ENCODE peak calls at places on chromosomes 3 and 15, in four cellular contexts. D is thoracic aorta, I is uterus, H is DND-41. L is an unnamed sample.

GRCh38 chr3:160016972-160017371 is 28.3 kb downstream of the IL12A start:
- DNase-seq in D (no peak), I (no peak), H (no peak), L (no peak)

GRCh38 chr3:141789281-141789680 is 26.1 kb downstream of the GRK7 start:
- DNase-seq in D (no peak), I (no peak), H (no peak), L (no peak)

GRCh38 chr3:12196684-12197083 is 38.0 kb upstream of the TIMP4 start:
- DNase-seq in D (no peak), I (no peak), H (no peak), L (no peak)

GRCh38 chr3:171281256-171281655 is 178.9 kb downstream of the TNIK start:
- DNase-seq in D (no peak), I (no peak), H (no peak), L (no peak)

GRCh38 chr3:72896996-72897757 is 9.3 kb downstream of the GXYLT2 start:
- DNase-seq in D (no peak), I (no peak), H (no peak), L (no peak)

GRCh38 chr15:81955709-81956108 is 90.1 kb downstream of the MEX3B start:
- DNase-seq in D (no peak), I (no peak), H (no peak), L (no peak)

GRCh38 chr3:49327485-49327884 is 12.4 kb downstream of the USP4 start:
- DNase-seq in D (no peak), I (no peak), H (no peak), L (no peak)

GRCh38 chr15:50012790-50013189 is 106.2 kb downstream of the ATP8B4 start:
- DNase-seq in D (no peak), I (no peak), H (no peak), L (no peak)

GRCh38 chr15:100786901-100787566 is 92.6 kb upstream of the ALDH1A3 start:
- DNase-seq in D (no peak), I (no peak), H (no peak), L (no peak)

GRCh38 chr15:77002954-77003912 is 8.3 kb downstream of the PSTPIP1 start:
- DNase-seq in D (no peak), I (no peak), H (peak; percentile 39), L (peak; percentile 52)

GRCh38 chr15:81825136-81825535 is 220.7 kb downstream of the MEX3B start:
- DNase-seq in D (no peak), I (no peak), H (no peak), L (no peak)

GRCh38 chr3:18423401-18424212 is 1.5 kb downstream of the SATB1 start:
- DNase-seq in D (no peak), I (peak; percentile 47), H (peak; percentile 58), L (peak; percentile 36)

GRCh38 chr15:40937762-40938529 is 8.8 kb downstream of the DLL4 start:
- DNase-seq in D (no peak), I (no peak), H (no peak), L (no peak)

GRCh38 chr15:90201150-90201943 is at the start of gene SEMA4B:
- DNase-seq in D (no peak), I (peak; percentile 58), H (peak; percentile 76), L (peak; percentile 77)

GRCh38 chr3:34207826-34208225 is 409.4 kb downstream of the PDCD6IP start:
- DNase-seq in D (no peak), I (no peak), H (no peak), L (no peak)

GRCh38 chr15:58065011-58065444 is 483 bp downstream of the ALDH1A2 start:
- DNase-seq in D (no peak), I (peak; percentile 44), H (no peak), L (peak; percentile 30)

GRCh38 chr3:179971280-179971679 is 65.5 kb downstream of the PEX5L start:
- DNase-seq in D (no peak), I (no peak), H (no peak), L (no peak)

GRCh38 chr3:119428538-119428937 is 34.9 kb downstream of the TMEM39A start:
- DNase-seq in D (no peak), I (no peak), H (no peak), L (no peak)

GRCh38 chr3:13548696-13549512 is at the start of gene FBLN2:
- DNase-seq in D (no peak), I (no peak), H (no peak), L (peak; percentile 72)

GRCh38 chr15:73403171-73403570 is 34.4 kb upstream of the HCN4 start:
- DNase-seq in D (no peak), I (no peak), H (no peak), L (no peak)

GRCh38 chr3:181719298-181719859 is 7.7 kb downstream of the SOX2 start:
- DNase-seq in D (no peak), I (no peak), H (no peak), L (no peak)

GRCh38 chr3:128112406-128112968 is 11.1 kb downstream of the RUVBL1 start:
- DNase-seq in D (no peak), I (no peak), H (no peak), L (no peak)

GRCh38 chr15:86634992-86635608 is 555.4 kb downstream of the AGBL1 start:
- DNase-seq in D (no peak), I (no peak), H (no peak), L (no peak)

DNA sequence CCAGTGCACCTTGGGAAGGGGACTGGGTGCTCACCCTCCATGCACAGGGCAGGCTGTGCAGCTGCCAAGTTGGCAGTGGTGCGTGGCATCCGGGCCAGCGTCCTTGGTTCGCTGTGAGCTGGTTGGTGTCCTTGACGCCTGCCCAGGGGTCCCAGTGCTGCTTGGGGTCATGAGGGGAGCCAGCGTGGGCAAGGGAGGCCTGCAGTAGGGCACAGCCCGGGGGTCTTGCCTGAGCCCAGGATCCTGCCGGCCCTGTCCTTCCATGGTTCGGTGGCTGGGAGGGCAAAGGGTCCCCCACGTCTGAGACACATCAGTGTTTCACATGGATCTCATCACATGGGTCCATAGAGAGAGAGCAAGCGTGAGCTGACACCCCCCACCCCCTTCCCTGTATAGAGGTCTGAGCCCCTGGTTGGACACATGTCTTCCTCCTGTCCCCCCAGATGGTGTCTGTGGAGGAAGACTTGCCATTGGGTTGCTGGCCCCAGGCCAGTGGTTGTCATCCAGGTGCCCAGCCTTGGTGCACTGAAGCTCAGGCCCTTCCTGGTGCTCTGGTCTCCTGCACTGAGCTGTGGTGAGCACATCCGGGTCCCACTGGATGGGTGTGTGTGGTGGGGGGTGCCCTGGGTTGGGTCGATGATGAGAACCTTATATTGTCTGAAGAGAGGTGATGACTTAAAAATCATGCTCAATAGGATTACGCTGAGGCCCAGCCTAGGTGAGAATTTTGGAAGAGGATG is 232.3 kb downstream of the SNRPN start:
- DNase-seq in D (no peak), I (no peak), H (no peak), L (no peak)
- H3K9me3 ChIP-seq in D (peaks cover 5% of the 10 kb centered on the region), I (no peaks in the 10 kb centered on the region), H (peaks cover 37% of the 10 kb centered on the region), L (peaks cover 3% of the 10 kb centered on the region)

GRCh38 chr3:149895807-149896206 is 74.9 kb downstream of the PFN2 start:
- DNase-seq in D (no peak), I (no peak), H (no peak), L (no peak)
- H3K4me1 ChIP-seq in D (peaks cover 72% of the 10 kb centered on the region), I (no peaks in the 10 kb centered on the region), H (no peaks in the 10 kb centered on the region), L (peaks cover 59% of the 10 kb centered on the region)

GRCh38 chr15:60673918-60674558 is 195.1 kb upstream of the ICE2 start:
- DNase-seq in D (peak; percentile 41), I (peak; percentile 84), H (no peak), L (no peak)

GRCh38 chr15:60669351-60669750 is 190.4 kb upstream of the ICE2 start:
- DNase-seq in D (no peak), I (no peak), H (no peak), L (no peak)

GRCh38 chr15:60673156-60673555 is 194.2 kb upstream of the ICE2 start:
- DNase-seq in D (no peak), I (no peak), H (no peak), L (no peak)

GRCh38 chr15:60674704-60675405 is 195.9 kb upstream of the ICE2 start:
- DNase-seq in D (no peak), I (no peak), H (no peak), L (no peak)

DNA sequence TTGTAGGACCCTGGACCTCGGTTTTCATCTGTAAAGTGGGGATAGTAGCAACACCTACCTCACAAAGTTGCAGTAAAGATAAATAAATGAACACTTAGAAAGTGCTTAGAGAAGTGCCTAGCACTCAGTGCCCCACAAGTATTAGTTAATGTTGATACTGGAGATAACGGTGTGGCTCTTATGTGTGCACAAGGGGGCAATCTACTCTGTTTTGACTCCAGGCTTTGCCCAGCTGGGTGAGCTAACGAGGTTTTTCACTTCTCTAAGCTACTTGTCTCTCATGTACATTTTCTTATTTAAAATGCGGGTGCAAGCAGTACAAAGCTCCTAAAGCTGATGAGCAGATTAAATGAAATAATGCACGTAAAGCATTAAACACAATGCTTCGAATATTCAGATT is 193.5 kb upstream of the ICE2 start:
- DNase-seq in D (no peak), I (no peak), H (no peak), L (no peak)
- TF ChIP-seq CTCF in D (no peak), I (no peak), H (no peak), L (no peak)

GRCh38 chr3:484302-484701 is 287.7 kb downstream of the CHL1 start:
- DNase-seq in D (no peak), I (no peak), H (no peak), L (no peak)
- H3K9me3 ChIP-seq in D (no peaks in the 10 kb centered on the region), I (no peaks in the 10 kb centered on the region), H (no peaks in the 10 kb centered on the region), L (peaks cover 6% of the 10 kb centered on the region)

GRCh38 chr3:115785782-115786181 is 162.5 kb downstream of the GAP43 start:
- DNase-seq in D (no peak), I (no peak), H (no peak), L (no peak)
- H3K4me1 ChIP-seq in D (peaks cover 9% of the 10 kb centered on the region), I (no peaks in the 10 kb centered on the region), H (peaks cover 18% of the 10 kb centered on the region), L (no peaks in the 10 kb centered on the region)

GRCh38 chr3:55885721-55886120 is 398.6 kb upstream of the WNT5A start:
- DNase-seq in D (no peak), I (no peak), H (no peak), L (no peak)
- TF ChIP-seq CTCF in D (no peak), I (no peak), H (no peak), L (no peak)

GRCh38 chr15:45821390-45821789 is 186.6 kb downstream of the SQOR start:
- DNase-seq in D (no peak), I (no peak), H (no peak), L (no peak)
- H3K9me3 ChIP-seq in D (no peaks in the 10 kb centered on the region), I (no peaks in the 10 kb centered on the region), H (no peaks in the 10 kb centered on the region), L (no peaks in the 10 kb centered on the region)